ENCODE peak calls at places on chromosomes 1 and 21, in six cellular contexts. One of them, this sample, is unnamed.

GRCh38 chr1:81635816-81636215 is 164.9 kb upstream of the ADGRL2 start:
- DNase-seq in adrenal gland: no peak
- DNase-seq in HCT116: no peak
- DNase-seq in stomach: no peak
- DNase-seq in IMR-90: no peak
- DNase-seq in spleen: no peak
- DNase-seq in this sample: no peak

GRCh38 chr1:227459326-227459841 is 104.0 kb upstream of the ZNF678 start:
- DNase-seq in adrenal gland: no peak
- DNase-seq in HCT116: no peak
- DNase-seq in stomach: no peak
- DNase-seq in IMR-90: no peak
- DNase-seq in spleen: no peak
- DNase-seq in this sample: no peak

GRCh38 chr1:217090073-217090911 is 367.1 kb upstream of the ESRRG start:
- DNase-seq in adrenal gland: peak; percentile 18
- DNase-seq in HCT116: no peak
- DNase-seq in stomach: no peak
- DNase-seq in IMR-90: no peak
- DNase-seq in spleen: no peak
- DNase-seq in this sample: no peak

GRCh38 chr1:39926820-39927219 is 25.1 kb upstream of the MYCL start:
- DNase-seq in adrenal gland: no peak
- DNase-seq in HCT116: no peak
- DNase-seq in stomach: no peak
- DNase-seq in IMR-90: no peak
- DNase-seq in spleen: no peak
- DNase-seq in this sample: no peak

GRCh38 chr21:25487046-25487594 is 120.2 kb downstream of the MRPL39 start:
- DNase-seq in adrenal gland: no peak
- DNase-seq in HCT116: no peak
- DNase-seq in stomach: no peak
- DNase-seq in IMR-90: no peak
- DNase-seq in spleen: no peak
- DNase-seq in this sample: no peak

GRCh38 chr1:70112838-70113237 is 92.5 kb downstream of the LRRC40 start:
- DNase-seq in adrenal gland: no peak
- DNase-seq in HCT116: no peak
- DNase-seq in stomach: no peak
- DNase-seq in IMR-90: no peak
- DNase-seq in spleen: no peak
- DNase-seq in this sample: no peak

GRCh38 chr1:99331083-99331482 is 66.8 kb downstream of the PLPPR4 start:
- DNase-seq in adrenal gland: no peak
- DNase-seq in HCT116: no peak
- DNase-seq in stomach: no peak
- DNase-seq in IMR-90: no peak
- DNase-seq in spleen: no peak
- DNase-seq in this sample: no peak

GRCh38 chr1:183093821-183094287 is 70.6 kb downstream of the LAMC1 start:
- DNase-seq in adrenal gland: no peak
- DNase-seq in HCT116: peak; percentile 24
- DNase-seq in stomach: no peak
- DNase-seq in IMR-90: peak; percentile 82
- DNase-seq in spleen: no peak
- DNase-seq in this sample: no peak

GRCh38 chr1:110118636-110119396 is 6.6 kb downstream of the UBL4B start:
- DNase-seq in adrenal gland: no peak
- DNase-seq in HCT116: no peak
- DNase-seq in stomach: no peak
- DNase-seq in IMR-90: peak; percentile 52
- DNase-seq in spleen: peak; percentile 4
- DNase-seq in this sample: no peak

GRCh38 chr1:220335668-220336067 is 63.4 kb upstream of the RAB3GAP2 start:
- DNase-seq in adrenal gland: no peak
- DNase-seq in HCT116: no peak
- DNase-seq in stomach: peak; percentile 87
- DNase-seq in IMR-90: no peak
- DNase-seq in spleen: no peak
- DNase-seq in this sample: no peak

GRCh38 chr1:62687903-62688686 is at the start of gene DOCK7:
- DNase-seq in adrenal gland: peak; percentile 76
- DNase-seq in HCT116: peak; percentile 53
- DNase-seq in stomach: peak; percentile 80
- DNase-seq in IMR-90: peak; percentile 74
- DNase-seq in spleen: peak; percentile 91
- DNase-seq in this sample: peak; percentile 57

GRCh38 chr1:203650012-203650836 is 23.6 kb downstream of the ATP2B4 start:
- DNase-seq in adrenal gland: peak; percentile 81
- DNase-seq in HCT116: no peak
- DNase-seq in stomach: peak; percentile 80
- DNase-seq in IMR-90: peak; percentile 74
- DNase-seq in spleen: peak; percentile 92
- DNase-seq in this sample: no peak

GRCh38 chr1:157984469-157984868 is 9.0 kb upstream of the KIRREL1 start:
- DNase-seq in adrenal gland: no peak
- DNase-seq in HCT116: no peak
- DNase-seq in stomach: no peak
- DNase-seq in IMR-90: no peak
- DNase-seq in spleen: no peak
- DNase-seq in this sample: no peak

GRCh38 chr1:202005958-202006357 is 4.4 kb upstream of the ELF3 start:
- DNase-seq in adrenal gland: no peak
- DNase-seq in HCT116: no peak
- DNase-seq in stomach: no peak
- DNase-seq in IMR-90: no peak
- DNase-seq in spleen: no peak
- DNase-seq in this sample: no peak

GRCh38 chr1:112501810-112502641 is 6.7 kb upstream of the WNT2B start:
- DNase-seq in adrenal gland: peak; percentile 77
- DNase-seq in HCT116: no peak
- DNase-seq in stomach: peak; percentile 61
- DNase-seq in IMR-90: peak; percentile 54
- DNase-seq in spleen: peak; percentile 88
- DNase-seq in this sample: peak; percentile 45

GRCh38 chr1:172326171-172326570 is 94.3 kb upstream of the C1orf105 start:
- DNase-seq in adrenal gland: no peak
- DNase-seq in HCT116: no peak
- DNase-seq in stomach: no peak
- DNase-seq in IMR-90: peak; percentile 35
- DNase-seq in spleen: no peak
- DNase-seq in this sample: no peak

GRCh38 chr21:15967661-15968060 is 237.9 kb downstream of the USP25 start:
- DNase-seq in adrenal gland: no peak
- DNase-seq in HCT116: no peak
- DNase-seq in stomach: no peak
- DNase-seq in IMR-90: peak; percentile 5
- DNase-seq in spleen: no peak
- DNase-seq in this sample: no peak

GRCh38 chr1:65467536-65467935 is 47.1 kb downstream of the LEPR start:
- DNase-seq in adrenal gland: no peak
- DNase-seq in HCT116: no peak
- DNase-seq in stomach: peak; percentile 58
- DNase-seq in IMR-90: peak; percentile 58
- DNase-seq in spleen: no peak
- DNase-seq in this sample: no peak

GRCh38 chr1:110190282-110190929 is 19.7 kb upstream of the KCNC4 start:
- DNase-seq in adrenal gland: peak; percentile 59
- DNase-seq in HCT116: no peak
- DNase-seq in stomach: peak; percentile 48
- DNase-seq in IMR-90: no peak
- DNase-seq in spleen: no peak
- DNase-seq in this sample: no peak

GRCh38 chr1:214429951-214430742 is 121.3 kb downstream of the PTPN14 start:
- DNase-seq in adrenal gland: peak; percentile 46
- DNase-seq in HCT116: no peak
- DNase-seq in stomach: no peak
- DNase-seq in IMR-90: peak; percentile 61
- DNase-seq in spleen: no peak
- DNase-seq in this sample: no peak

GRCh38 chr1:86016076-86016746 is 140.4 kb downstream of the COL24A1 start:
- DNase-seq in adrenal gland: no peak
- DNase-seq in HCT116: no peak
- DNase-seq in stomach: no peak
- DNase-seq in IMR-90: peak; percentile 29
- DNase-seq in spleen: no peak
- DNase-seq in this sample: no peak

GRCh38 chr1:18885311-18886002 is 16.9 kb downstream of the ALDH4A1 start:
- DNase-seq in adrenal gland: no peak
- DNase-seq in HCT116: no peak
- DNase-seq in stomach: no peak
- DNase-seq in IMR-90: no peak
- DNase-seq in spleen: no peak
- DNase-seq in this sample: no peak

GRCh38 chr1:89686520-89686919 is 53.6 kb downstream of the LRRC8C start:
- DNase-seq in adrenal gland: no peak
- DNase-seq in HCT116: no peak
- DNase-seq in stomach: no peak
- DNase-seq in IMR-90: no peak
- DNase-seq in spleen: no peak
- DNase-seq in this sample: no peak

GRCh38 chr1:210223174-210223904 is 9.3 kb upstream of the SERTAD4 start:
- DNase-seq in adrenal gland: no peak
- DNase-seq in HCT116: no peak
- DNase-seq in stomach: no peak
- DNase-seq in IMR-90: no peak
- DNase-seq in spleen: no peak
- DNase-seq in this sample: no peak

GRCh38 chr1:53683986-53684740 is 54.8 kb downstream of the GLIS1 start:
- DNase-seq in adrenal gland: no peak
- DNase-seq in HCT116: no peak
- DNase-seq in stomach: no peak
- DNase-seq in IMR-90: no peak
- DNase-seq in spleen: no peak
- DNase-seq in this sample: no peak

GRCh38 chr1:75472971-75473603 is 137.8 kb downstream of the SLC44A5 start:
- DNase-seq in adrenal gland: no peak
- DNase-seq in HCT116: no peak
- DNase-seq in stomach: no peak
- DNase-seq in IMR-90: no peak
- DNase-seq in spleen: no peak
- DNase-seq in this sample: no peak

GRCh38 chr1:195804547-195804946 is 803.7 kb downstream of the KCNT2 start:
- DNase-seq in adrenal gland: no peak
- DNase-seq in HCT116: no peak
- DNase-seq in stomach: no peak
- DNase-seq in IMR-90: no peak
- DNase-seq in spleen: no peak
- DNase-seq in this sample: no peak

GRCh38 chr1:58789322-58789856 is 5.5 kb upstream of the JUN start:
- DNase-seq in adrenal gland: no peak
- DNase-seq in HCT116: no peak
- DNase-seq in stomach: no peak
- DNase-seq in IMR-90: no peak
- DNase-seq in spleen: no peak
- DNase-seq in this sample: no peak

GRCh38 chr1:243734311-243734700 is 115.7 kb downstream of the AKT3 start:
- DNase-seq in adrenal gland: no peak
- DNase-seq in HCT116: no peak
- DNase-seq in stomach: no peak
- DNase-seq in IMR-90: peak; percentile 17
- DNase-seq in spleen: no peak
- DNase-seq in this sample: no peak

DNA sequence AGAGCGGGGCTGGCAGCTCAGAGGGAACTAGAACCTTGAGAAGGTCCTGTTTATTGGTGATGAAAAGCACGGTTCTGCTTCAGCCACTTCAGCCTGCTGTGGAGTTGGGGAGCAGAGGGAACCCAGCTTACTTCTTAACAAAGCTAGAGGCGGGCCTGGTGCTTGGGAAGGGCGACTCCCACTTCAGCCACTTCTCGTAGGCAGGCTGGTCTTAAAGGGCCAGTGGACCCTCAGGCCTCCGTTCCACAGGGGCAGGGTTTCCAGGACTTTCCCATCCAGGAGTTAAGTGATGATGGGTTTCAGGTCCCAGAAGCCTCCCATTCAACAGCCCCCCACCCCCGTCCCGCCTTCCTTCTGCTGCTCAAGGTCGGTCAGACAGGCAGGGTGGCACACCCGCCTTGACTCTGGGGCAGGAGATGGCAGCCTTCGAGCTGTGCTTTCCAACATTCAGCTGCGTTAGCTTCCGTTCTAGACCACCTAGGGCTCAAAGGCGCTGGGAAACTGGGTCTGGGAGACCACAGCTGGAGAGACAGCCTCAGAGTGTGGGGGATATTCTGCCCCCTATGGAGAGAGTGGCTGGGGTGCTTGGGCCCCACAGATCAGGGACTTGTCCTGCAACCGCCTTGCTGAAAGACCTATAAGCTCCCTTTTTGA is 3.4 kb downstream of the RUNX3 start:
- DNase-seq in adrenal gland: no peak
- DNase-seq in HCT116: no peak
- DNase-seq in stomach: no peak
- DNase-seq in IMR-90: no peak
- DNase-seq in spleen: no peak
- DNase-seq in this sample: no peak
- H3K4me1 ChIP-seq in adrenal gland: peaks cover 2% of the 10 kb centered on the region
- H3K4me1 ChIP-seq in HCT116: peaks cover 26% of the 10 kb centered on the region
- H3K4me1 ChIP-seq in stomach: peaks cover 39% of the 10 kb centered on the region
- H3K4me1 ChIP-seq in IMR-90: no peaks in the 10 kb centered on the region
- H3K4me1 ChIP-seq in spleen: peaks cover 75% of the 10 kb centered on the region
- H3K4me1 ChIP-seq in this sample: no peaks in the 10 kb centered on the region

GRCh38 chr1:184875218-184875617 is 99.1 kb downstream of the NIBAN1 start:
- DNase-seq in adrenal gland: no peak
- DNase-seq in HCT116: no peak
- DNase-seq in stomach: no peak
- DNase-seq in IMR-90: no peak
- DNase-seq in spleen: no peak
- DNase-seq in this sample: no peak
- H3K27ac ChIP-seq in adrenal gland: no peak overlapping the region
- H3K27ac ChIP-seq in HCT116: no peak overlapping the region
- H3K27ac ChIP-seq in stomach: no peak overlapping the region
- H3K27ac ChIP-seq in IMR-90: no peak overlapping the region
- H3K27ac ChIP-seq in spleen: no peak overlapping the region
- H3K27ac ChIP-seq in this sample: no peak overlapping the region

GRCh38 chr1:177983087-177983823 is 13.4 kb upstream of the SEC16B start:
- DNase-seq in adrenal gland: no peak
- DNase-seq in HCT116: no peak
- DNase-seq in stomach: no peak
- DNase-seq in IMR-90: peak; percentile 10
- DNase-seq in spleen: no peak
- DNase-seq in this sample: no peak
- TF ChIP-seq POLR2A in adrenal gland: no peak
- TF ChIP-seq POLR2A in HCT116: no peak
- TF ChIP-seq POLR2A in stomach: no peak
- TF ChIP-seq POLR2A in IMR-90: no peak
- TF ChIP-seq POLR2A in spleen: no peak
- TF ChIP-seq POLR2A in this sample: no peak

DNA sequence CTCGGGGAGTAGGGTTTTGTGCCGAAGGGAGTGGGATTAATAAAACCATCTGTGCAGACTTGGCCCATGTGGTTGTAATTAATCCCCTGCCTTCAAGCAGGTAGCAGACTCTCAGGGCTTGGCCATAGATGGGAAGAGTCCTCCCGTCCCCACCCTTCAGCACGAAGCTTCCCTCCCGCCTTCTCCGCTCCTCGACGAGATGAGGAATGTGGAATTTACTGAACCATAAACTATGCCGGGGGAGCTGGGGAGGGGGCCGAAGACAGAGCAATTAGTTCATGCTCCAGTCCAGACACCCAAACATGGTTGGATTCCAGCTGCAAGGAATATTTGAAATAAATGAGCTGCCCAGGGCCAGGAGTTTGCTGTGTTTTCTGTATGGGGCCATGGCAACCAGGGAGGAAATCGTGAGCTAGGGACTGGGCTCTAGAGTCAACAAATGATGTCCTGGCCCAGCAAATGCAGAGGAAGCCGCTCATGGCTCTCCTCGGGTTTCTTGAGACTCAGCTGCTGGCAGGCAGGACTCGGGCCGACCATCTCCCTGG is 78.8 kb downstream of the SPSB1 start:
- DNase-seq in adrenal gland: peak; percentile 54
- DNase-seq in HCT116: no peak
- DNase-seq in stomach: peak; percentile 38
- DNase-seq in IMR-90: peak; percentile 81
- DNase-seq in spleen: no peak
- DNase-seq in this sample: peak; percentile 48
- H3K4me1 ChIP-seq in adrenal gland: no peaks in the 10 kb centered on the region
- H3K4me1 ChIP-seq in HCT116: no peaks in the 10 kb centered on the region
- H3K4me1 ChIP-seq in stomach: peaks cover 37% of the 10 kb centered on the region
- H3K4me1 ChIP-seq in IMR-90: peaks cover 8% of the 10 kb centered on the region
- H3K4me1 ChIP-seq in spleen: no peaks in the 10 kb centered on the region
- H3K4me1 ChIP-seq in this sample: no peaks in the 10 kb centered on the region

This sample was measured in tibial nerve.